ENCODE peak calls at places on chromosomes 2 and 18, in four cellular contexts. V is fibroblast of lung, P is mesenchymal stem cell, Y is osteoblast. G is an unnamed sample.

GRCh38 chr2:36246320-36246990 is 109.1 kb upstream of the CRIM1 start:
- DNase-seq in P (peak), V (no peak), Y (no peak), G (no peak)

GRCh38 chr18:79797518-79798345 is at the start of gene KCNG2:
- DNase-seq in P (no peak), V (peak), Y (peak), G (no peak)

GRCh38 chr2:85684806-85685205 is 9.4 kb upstream of the GNLY start:
- DNase-seq in Y (no peak), P (no peak), V (no peak), G (no peak)

GRCh38 chr2:178512491-178512890 is 32.2 kb downstream of the PLEKHA3 start:
- DNase-seq in Y (peak), V (peak), P (no peak), G (peak)

GRCh38 chr2:217466799-217467198 is 536.0 kb downstream of the TNS1 start:
- DNase-seq in V (no peak), Y (no peak), P (no peak), G (no peak)

GRCh38 chr2:107669335-107669734 is 157.4 kb upstream of the RGPD4 start:
- DNase-seq in Y (peak), V (no peak), P (peak), G (no peak)

GRCh38 chr2:234679151-234679765 is 182.4 kb upstream of the ARL4C start:
- DNase-seq in V (peak), P (no peak), Y (no peak), G (no peak)

GRCh38 chr2:88254437-88255081 is 84.4 kb downstream of the THNSL2 start:
- DNase-seq in V (no peak), Y (peak), P (no peak), G (no peak)

GRCh38 chr18:26521617-26522016 is 26.7 kb downstream of the KCTD1 start:
- DNase-seq in V (no peak), P (no peak), Y (no peak), G (no peak)

GRCh38 chr2:231464576-231465540 is 574 bp upstream of the NCL start:
- DNase-seq in V (peak), Y (peak), P (no peak), G (no peak)

GRCh38 chr2:102147935-102148334 is 5.4 kb downstream of the IL1R1 start:
- DNase-seq in Y (no peak), V (no peak), P (peak), G (no peak)

GRCh38 chr2:191894681-191895147 is 47.8 kb upstream of the CAVIN2 start:
- DNase-seq in P (peak), V (peak), Y (no peak), G (peak)

GRCh38 chr2:120736955-120737801 is 1.5 kb downstream of the GLI2 start:
- DNase-seq in P (peak), Y (peak), V (peak), G (peak)
- H3K4me3 ChIP-seq in P (peak), Y (peak), V (peak), G (peak)

GRCh38 chr2:96114903-96115581 is 1.3 kb downstream of the ADRA2B start:
- DNase-seq in P (no peak), Y (peak), V (no peak), G (no peak)
- H3K4me3 ChIP-seq in P (no peak), Y (no peak), V (no peak), G (no peak)

DNA sequence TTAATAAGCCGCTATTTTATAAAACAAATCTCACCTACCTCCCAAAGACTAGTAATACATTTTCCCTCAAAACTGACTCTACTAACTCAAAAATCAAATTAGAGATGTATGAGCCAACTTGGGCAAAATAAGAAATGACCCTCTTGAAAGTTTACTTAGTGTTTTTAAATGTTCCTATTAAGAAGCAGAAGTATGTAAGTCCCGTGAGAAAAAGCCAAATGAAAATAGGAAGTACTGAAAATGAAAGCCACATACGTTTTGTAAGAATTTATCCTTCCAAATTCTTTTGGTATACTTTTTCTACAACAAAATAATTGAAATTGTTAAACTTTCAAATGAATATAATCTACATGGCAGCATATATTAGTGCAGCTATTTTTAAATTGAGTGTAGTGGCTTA is 148.0 kb upstream of the ITGA4 start:
- DNase-seq in Y (no peak), V (no peak), P (no peak), G (no peak)
- H3K4me3 ChIP-seq in Y (no peak), V (no peak), P (no peak), G (no peak)

DNA sequence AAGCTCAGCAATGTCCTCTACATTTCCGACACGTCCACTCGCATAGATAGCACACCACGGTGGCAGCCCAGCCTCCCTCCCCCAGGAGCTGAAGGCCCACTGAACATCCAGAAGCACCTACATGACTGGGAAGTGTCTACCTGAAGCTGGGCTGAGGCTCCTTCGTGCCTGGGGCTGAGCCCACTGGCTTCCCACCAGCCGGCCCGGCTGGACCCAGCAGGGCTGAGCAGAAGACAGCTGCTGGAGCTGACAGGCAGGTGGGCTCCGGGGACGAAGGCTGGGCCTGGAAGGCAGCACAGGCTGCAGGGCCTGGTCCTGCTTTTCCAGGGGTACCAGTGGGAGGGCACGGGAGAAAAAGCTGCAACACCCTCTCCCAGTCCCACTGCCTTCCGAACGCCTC is 13.5 kb downstream of the SDC1 start:
- DNase-seq in V (no peak), P (no peak), Y (no peak), G (no peak)
- H3K4me3 ChIP-seq in V (no peak), P (no peak), Y (no peak), G (no peak)

GRCh38 chr2:237626813-237627451 is 455 bp upstream of the LRRFIP1 start:
- DNase-seq in Y (peak), V (no peak), P (no peak), G (no peak)
- H3K4me3 ChIP-seq in Y (peak), V (peak), P (peak), G (peak)

GRCh38 chr2:236033462-236033861 is 134.7 kb downstream of the GBX2 start:
- DNase-seq in Y (no peak), V (no peak), P (no peak), G (no peak)

GRCh38 chr2:236038096-236038495 is 130.1 kb downstream of the GBX2 start:
- DNase-seq in P (no peak), Y (no peak), V (no peak), G (no peak)

GRCh38 chr2:236040600-236041328 is 127.4 kb downstream of the GBX2 start:
- DNase-seq in V (no peak), P (no peak), Y (no peak), G (no peak)

GRCh38 chr2:236034974-236035373 is 133.2 kb downstream of the GBX2 start:
- DNase-seq in P (no peak), Y (no peak), V (no peak), G (no peak)

DNA sequence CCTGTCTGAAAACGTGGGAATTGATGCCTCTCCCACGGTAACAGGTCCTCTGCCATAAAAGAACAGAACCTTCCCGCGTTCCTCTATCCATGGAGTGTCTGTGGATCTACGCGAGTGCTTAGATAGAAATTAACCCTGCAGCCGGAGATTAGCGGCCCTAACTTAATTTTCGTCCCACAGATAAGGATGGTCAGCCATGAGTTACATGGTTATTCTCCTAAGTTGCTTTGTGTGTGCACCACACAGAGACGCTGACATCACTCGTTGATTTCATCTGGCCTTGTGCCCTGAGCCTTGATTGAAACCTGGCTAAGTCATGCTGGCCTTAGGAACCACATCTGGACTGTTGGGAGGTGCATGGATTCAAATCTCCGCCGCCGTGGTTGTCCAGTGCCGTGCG is 132.1 kb downstream of the GBX2 start:
- DNase-seq in P (no peak), Y (no peak), V (no peak), G (no peak)
- H3K4me3 ChIP-seq in P (no peak), Y (no peak), V (no peak), G (no peak)

DNA sequence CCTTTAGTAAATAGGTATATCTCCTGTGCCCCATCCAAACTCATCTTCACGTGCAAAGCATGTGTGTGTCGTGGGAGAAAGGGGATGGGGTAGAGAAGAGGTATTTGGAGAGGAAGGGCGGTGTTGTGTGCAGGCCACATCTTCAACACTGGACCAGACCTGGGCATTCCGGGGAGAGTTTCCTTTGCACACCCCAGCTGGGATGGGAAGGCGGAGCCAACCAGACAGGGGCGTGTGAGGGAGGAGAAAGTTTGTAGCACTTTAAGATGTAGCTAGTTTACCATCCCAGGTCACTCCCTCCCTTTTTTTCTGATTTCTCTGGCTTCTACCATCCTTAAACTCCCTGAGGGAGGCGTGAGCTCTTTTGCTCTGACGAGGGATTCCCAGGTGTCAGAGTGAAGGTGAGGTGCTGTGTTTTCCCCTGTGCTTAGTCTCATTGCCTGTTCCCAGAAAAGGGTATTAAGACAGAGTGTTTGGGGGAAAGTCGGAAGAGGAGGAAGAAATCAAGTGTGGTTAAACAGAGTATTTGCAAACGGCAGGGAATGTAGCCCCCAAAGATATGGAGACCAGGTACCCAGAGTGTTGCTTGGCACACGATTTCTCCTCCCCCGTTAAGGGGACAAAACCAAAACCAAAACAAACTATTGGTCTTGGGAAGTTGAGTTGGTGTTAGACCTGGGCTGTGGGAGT is 1.6 kb downstream of the SETBP1 start:
- DNase-seq in P (no peak), V (no peak), Y (peak), G (no peak)
- H3K4me3 ChIP-seq in P (peak), V (peak), Y (no peak), G (peak)

GRCh38 chr2:218984239-218985020 is 554 bp downstream of the FEV start:
- DNase-seq in P (no peak), V (no peak), Y (peak), G (no peak)

GRCh38 chr2:218986148-218986761 is 1.3 kb upstream of the FEV start:
- DNase-seq in Y (peak), V (no peak), P (no peak), G (no peak)

GRCh38 chr2:218985021-218985324 is at the start of gene FEV:
- DNase-seq in P (no peak), Y (peak), V (no peak), G (no peak)

GRCh38 chr2:218983971-218984238 is 1.1 kb downstream of the FEV start:
- DNase-seq in V (no peak), P (no peak), Y (no peak), G (no peak)

DNA sequence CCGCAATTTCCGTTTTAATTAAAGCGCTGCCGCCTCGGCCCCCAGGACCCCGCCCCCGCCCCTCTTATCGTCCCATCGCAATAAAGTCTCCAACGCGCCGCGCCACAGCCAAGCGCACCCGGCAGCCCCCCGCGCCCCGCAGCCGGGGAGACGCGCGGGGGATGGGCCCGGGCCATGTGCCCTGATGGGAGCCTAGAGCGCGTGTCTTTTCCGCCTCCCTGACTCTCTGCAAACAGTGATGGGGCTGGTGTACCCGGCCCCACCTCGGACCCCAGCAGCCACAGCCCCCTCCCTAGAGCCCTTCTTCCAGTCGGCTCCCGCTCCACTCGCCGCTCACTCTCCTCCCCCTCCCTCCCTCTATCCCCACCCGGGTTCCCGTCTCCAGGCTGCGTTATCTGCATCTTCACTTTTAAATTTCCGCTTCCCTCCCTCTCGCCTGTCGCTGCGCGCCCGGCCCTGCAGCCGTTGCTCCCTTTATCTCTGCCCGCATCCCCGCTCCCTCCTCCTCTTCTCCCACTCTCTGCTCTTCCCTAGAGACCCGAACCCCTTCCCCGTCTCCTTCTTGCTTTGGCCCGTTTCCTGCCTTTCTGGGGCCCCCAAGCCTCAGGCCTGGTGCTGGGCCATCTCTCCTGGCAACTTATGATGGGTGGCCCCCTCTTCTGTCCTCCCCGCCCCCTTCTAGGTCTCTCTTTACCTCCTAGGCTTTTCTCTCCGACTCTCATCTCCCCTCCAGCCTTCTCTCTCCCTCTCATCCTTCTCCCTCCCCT is 524 bp upstream of the FEV start:
- DNase-seq in P (no peak), V (no peak), Y (peak), G (no peak)
- H3K4me3 ChIP-seq in P (no peak), V (no peak), Y (no peak), G (no peak)

G was measured in skeletal muscle cell.